ENCODE peak calls at places on chromosomes 2 and 18, in nine cellular contexts. R is mammary epithelial cell; W is WERI-Rb-1; Q is activated CD8-positive, alpha-beta memory T cell treated with anti-CD3 and anti-CD28 coated beads, Interleukin-2, amount 50 U/mL, for 48 hours; M is mesothelial cell of epicardium; F is activated T-helper 9 cell treated with anti-CD3 and anti-CD28 coated beads, Interleukin-2, amount 50 U/mL, for 16 hours; A is right lobe of liver; L is thoracic aorta; E is stimulated activated CD8-positive, alpha-beta memory T cell treated with anti-CD3 and anti-CD28 coated beads, Interleukin-15, amount 100 ng/mL, for 24 hours. K is an unnamed sample.

GRCh38 chr2:131094655-131095281 is 1.5 kb upstream of the FAM168B start:
- DNase-seq in W (no peak), Q (no peak), R (no peak), F (no peak), A (no peak), E (no peak), L (no peak), M (no peak), K (peak; percentile 6)

GRCh38 chr2:152682663-152683062 is 34.6 kb downstream of the PRPF40A start:
- DNase-seq in E (no peak), M (no peak), A (no peak), R (no peak), F (no peak), Q (no peak), W (no peak), L (no peak), K (no peak)

GRCh38 chr2:37782721-37783438 is 111.4 kb upstream of the CDC42EP3 start:
- DNase-seq in A (no peak), L (no peak), R (no peak), M (no peak), F (no peak), E (no peak), Q (no peak), W (no peak), K (no peak)

GRCh38 chr2:101823347-101823791 is 125.9 kb downstream of the MAP4K4 start:
- DNase-seq in M (no peak), L (no peak), W (peak; percentile 40), E (no peak), A (no peak), Q (peak; percentile 67), R (peak; percentile 75), F (peak; percentile 39), K (peak; percentile 79)

GRCh38 chr2:227324671-227325055 is 388 bp upstream of the MFF start:
- DNase-seq in A (no peak), M (no peak), F (no peak), R (no peak), L (no peak), E (no peak), Q (no peak), W (no peak), K (no peak)

GRCh38 chr2:66962625-66963207 is 434.4 kb upstream of the ETAA1 start:
- DNase-seq in R (no peak), E (no peak), W (peak; percentile 37), Q (no peak), A (no peak), M (no peak), L (no peak), F (no peak), K (no peak)

GRCh38 chr2:179596018-179596417 is 265.4 kb downstream of the ZNF385B start:
- DNase-seq in L (no peak), Q (no peak), E (no peak), F (no peak), M (no peak), A (no peak), W (no peak), R (peak; percentile 86), K (no peak)

GRCh38 chr2:86337235-86338099 is at the start of gene REEP1:
- DNase-seq in A (peak; percentile 22), L (no peak), M (peak; percentile 39), E (no peak), R (peak; percentile 28), F (no peak), W (peak; percentile 40), Q (peak; percentile 61), K (no peak)

GRCh38 chr18:8706545-8706980 is 1.2 kb downstream of the MTCL1 start:
- DNase-seq in Q (peak; percentile 59), E (no peak), L (no peak), R (no peak), A (no peak), W (no peak), M (no peak), F (no peak), K (no peak)

GRCh38 chr2:217877866-217878265 is 124.9 kb downstream of the TNS1 start:
- DNase-seq in W (no peak), R (no peak), M (no peak), Q (no peak), E (no peak), A (no peak), F (no peak), L (no peak), K (no peak)